ENCODE peak calls at places on chromosomes 11 and 22, in nine cellular contexts. F, S, V, D, N, X, C, Y and M are unnamed samples.

GRCh38 chr11:76609736-76610370 is 60.7 kb downstream of the LRRC32 start:
- DNase-seq in N (no peak), C (no peak), X (no peak), Y (no peak), S (no peak), V (peak), D (no peak), F (no peak), M (no peak)

GRCh38 chr11:120216426-120217102 is 5.7 kb downstream of the OAF start:
- DNase-seq in Y (no peak), V (no peak), N (no peak), F (no peak), D (no peak), S (no peak), C (no peak), X (no peak), M (no peak)

GRCh38 chr22:25627271-25627848 is 62.9 kb downstream of the GRK3 start:
- DNase-seq in N (no peak), F (peak), Y (no peak), V (no peak), D (no peak), C (no peak), X (no peak), S (no peak), M (no peak)

GRCh38 chr22:21069375-21069774 is 23.6 kb downstream of the LRRC74B start:
- DNase-seq in N (no peak), D (no peak), Y (no peak), V (no peak), F (no peak), X (no peak), C (no peak), S (no peak), M (no peak)

GRCh38 chr22:33114570-33114969 is 56.4 kb upstream of the SYN3 start:
- DNase-seq in D (no peak), N (no peak), F (no peak), C (no peak), X (no peak), Y (no peak), V (no peak), S (no peak), M (no peak)

GRCh38 chr11:94400075-94400838 is 962 bp downstream of the GPR83 start:
- DNase-seq in N (no peak), X (no peak), D (no peak), S (no peak), V (no peak), F (no peak), C (no peak), Y (no peak), M (no peak)

GRCh38 chr11:57482782-57483569 is 22.6 kb downstream of the RTN4RL2 start:
- DNase-seq in D (no peak), S (no peak), V (no peak), F (peak), Y (no peak), X (peak), C (peak), N (no peak), M (no peak)

GRCh38 chr11:113876074-113876797 is 864 bp upstream of the USP28 start:
- DNase-seq in Y (no peak), S (no peak), C (no peak), X (no peak), F (no peak), D (no peak), N (no peak), V (peak), M (no peak)

GRCh38 chr22:42906605-42907338 is 49.7 kb upstream of the ARFGAP3 start:
- DNase-seq in F (peak), D (no peak), C (no peak), S (no peak), V (no peak), Y (peak), X (no peak), N (no peak), M (no peak)

GRCh38 chr11:33687733-33688479 is 12.7 kb downstream of the C11orf91 start:
- DNase-seq in D (peak), F (peak), S (peak), Y (peak), X (no peak), N (no peak), V (no peak), C (peak), M (no peak)

GRCh38 chr11:73085189-73085875 is 56.8 kb downstream of the FCHSD2 start:
- DNase-seq in N (no peak), D (no peak), Y (no peak), X (no peak), V (no peak), S (peak), F (peak), C (peak), M (peak)

GRCh38 chr11:36500315-36500721 is 9.8 kb downstream of the TRAF6 start:
- DNase-seq in Y (peak), S (no peak), F (peak), N (peak), X (no peak), C (peak), D (peak), V (no peak), M (peak)

GRCh38 chr11:120710354-120711187 is 199.0 kb downstream of the GRIK4 start:
- DNase-seq in N (peak), V (no peak), C (no peak), F (peak), D (peak), Y (peak), X (no peak), S (peak), M (peak)

GRCh38 chr11:118374729-118375128 is 15.3 kb downstream of the UBE4A start:
- DNase-seq in F (no peak), N (no peak), D (no peak), Y (peak), C (no peak), X (no peak), V (no peak), S (no peak), M (no peak)

GRCh38 chr11:101862410-101863233 is 52.2 kb upstream of the CEP126 start:
- DNase-seq in N (no peak), C (peak), X (no peak), V (no peak), Y (peak), D (peak), S (peak), F (peak), M (no peak)

GRCh38 chr11:110130642-110131238 is 37.5 kb downstream of the ZC3H12C start:
- DNase-seq in D (no peak), F (peak), V (no peak), Y (peak), S (no peak), N (no peak), X (no peak), C (no peak), M (peak)

GRCh38 chr11:72840780-72841179 is 26.6 kb downstream of the ATG16L2 start:
- DNase-seq in X (no peak), Y (peak), V (no peak), S (no peak), C (peak), F (peak), D (no peak), N (peak), M (peak)

GRCh38 chr11:40328890-40329617 is 1130.4 kb downstream of the LRRC4C start:
- DNase-seq in F (peak), S (peak), C (peak), D (peak), Y (peak), N (peak), V (no peak), X (peak), M (peak)

GRCh38 chr11:44382118-44382517 is 72.2 kb upstream of the ALX4 start:
- DNase-seq in F (no peak), X (no peak), D (no peak), V (no peak), C (no peak), Y (no peak), N (no peak), S (no peak), M (no peak)

GRCh38 chr11:70397983-70398833 is at the start of gene CTTN:
- DNase-seq in C (peak), X (peak), V (peak), N (peak), D (peak), F (peak), S (peak), Y (peak), M (peak)

GRCh38 chr11:68792400-68792955 is 41.2 kb upstream of the TESMIN start:
- DNase-seq in Y (no peak), D (no peak), F (peak), V (no peak), X (no peak), N (no peak), S (no peak), C (no peak), M (no peak)

GRCh38 chr11:77044886-77045285 is 10.7 kb downstream of the B3GNT6 start:
- DNase-seq in S (no peak), X (no peak), V (peak), Y (no peak), N (no peak), F (no peak), C (no peak), D (no peak), M (no peak)

GRCh38 chr11:114880458-114880857 is 202.1 kb downstream of the NXPE2 start:
- DNase-seq in F (no peak), D (no peak), X (no peak), N (no peak), Y (no peak), S (no peak), C (no peak), V (no peak), M (no peak)

GRCh38 chr11:78467370-78467769 is 49.8 kb upstream of the GAB2 start:
- DNase-seq in C (no peak), D (no peak), X (no peak), F (no peak), S (no peak), Y (no peak), N (no peak), V (no peak), M (no peak)

GRCh38 chr11:80096736-80097135 is 655.9 kb upstream of the TENM4 start:
- DNase-seq in S (no peak), D (peak), C (no peak), Y (peak), V (no peak), N (peak), X (no peak), F (peak), M (peak)

GRCh38 chr11:91085985-91086384 is 863.1 kb upstream of the CHORDC1 start:
- DNase-seq in Y (peak), N (no peak), D (no peak), C (no peak), F (no peak), S (no peak), X (no peak), V (no peak), M (no peak)

GRCh38 chr11:63908631-63909491 is 8.1 kb downstream of the RCOR2 start:
- DNase-seq in X (no peak), Y (no peak), V (no peak), S (no peak), C (no peak), F (no peak), D (no peak), N (no peak), M (no peak)

GRCh38 chr11:72343159-72343756 is 91.1 kb downstream of the CLPB start:
- DNase-seq in C (no peak), S (no peak), N (no peak), D (no peak), V (no peak), Y (no peak), F (no peak), X (no peak), M (no peak)

DNA sequence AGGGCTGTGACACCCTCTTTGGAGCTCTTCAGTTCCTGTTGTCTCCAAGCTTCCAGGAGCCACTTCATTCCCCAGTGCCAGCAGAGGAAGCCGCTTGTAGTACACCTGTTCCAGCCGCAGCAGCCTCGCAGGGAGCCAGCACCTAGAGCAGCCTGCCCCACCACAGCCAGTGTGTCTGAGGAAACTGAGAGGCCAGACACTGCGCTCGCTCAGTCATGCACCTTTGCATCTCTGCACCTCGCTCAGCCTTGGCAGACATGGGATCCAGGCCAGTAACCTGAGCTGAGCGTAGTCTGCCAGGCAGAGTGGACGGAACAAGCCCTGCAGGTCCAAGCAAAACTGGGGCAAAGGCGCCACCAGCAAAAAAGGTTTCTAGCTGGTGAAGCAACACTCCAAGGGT is 1072.1 kb downstream of the JRKL start:
- DNase-seq in S (no peak), F (no peak), C (no peak), D (no peak), V (peak), N (no peak), X (no peak), Y (no peak), M (no peak)
- TF ChIP-seq CTCF in S (no peak), F (no peak), C (no peak), D (no peak), V (no peak), N (no peak), X (no peak), Y (no peak), M (no peak)

DNA sequence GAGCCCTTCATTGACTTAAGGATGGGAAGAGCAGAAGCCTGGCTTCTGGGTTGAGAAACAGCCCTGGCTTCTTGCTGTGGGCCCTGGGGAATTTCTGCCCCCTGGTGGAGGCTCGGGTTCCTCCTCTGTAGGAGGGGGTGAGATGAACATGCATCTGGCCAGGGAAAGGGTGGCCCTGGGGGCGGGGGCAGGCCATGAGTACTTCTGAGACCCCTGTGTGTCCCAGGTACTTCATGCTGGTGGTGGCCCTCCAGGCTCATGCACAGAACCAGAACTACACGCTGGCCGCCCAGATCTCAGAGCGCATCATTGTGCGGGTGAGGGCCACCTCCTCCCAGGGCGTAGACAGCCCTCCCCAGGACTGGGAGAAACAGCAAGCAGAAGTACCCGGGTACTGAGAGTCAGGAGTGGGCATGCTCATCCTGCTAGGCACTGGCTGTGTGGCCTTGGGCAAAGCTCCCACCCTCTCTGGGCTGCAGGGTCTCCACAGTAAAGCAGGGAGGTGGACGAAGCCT is 15.8 kb downstream of the TMEM258 start:
- DNase-seq in C (peak), X (peak), N (peak), S (peak), F (peak), D (no peak), V (no peak), Y (peak), M (peak)
- H3K4me3 ChIP-seq in C (no peak), X (no peak), N (no peak), S (no peak), F (no peak), D (no peak), V (no peak), Y (no peak), M (no peak)

GRCh38 chr22:46844606-46845210 is 82.3 kb downstream of the TBC1D22A start:
- DNase-seq in F (no peak), C (no peak), N (no peak), D (no peak), Y (no peak), V (peak), X (no peak), S (no peak), M (no peak)

GRCh38 chr22:46843691-46844297 is 81.3 kb downstream of the TBC1D22A start:
- DNase-seq in D (no peak), F (peak), V (peak), X (no peak), Y (peak), N (no peak), C (no peak), S (no peak), M (no peak)

GRCh38 chr22:46846154-46846831 is 83.8 kb downstream of the TBC1D22A start:
- DNase-seq in N (no peak), S (no peak), V (peak), F (peak), X (no peak), D (no peak), C (no peak), Y (no peak), M (no peak)

GRCh38 chr22:46846832-46847355 is 84.4 kb downstream of the TBC1D22A start:
- DNase-seq in S (no peak), F (no peak), X (no peak), N (no peak), C (no peak), D (no peak), V (peak), Y (no peak), M (no peak)

GRCh38 chr22:46845281-46846153 is 83.1 kb downstream of the TBC1D22A start:
- DNase-seq in V (peak), N (no peak), X (no peak), C (peak), D (no peak), F (peak), S (no peak), Y (peak), M (no peak)
- TF ChIP-seq CTCF in V (no peak), N (peak), X (peak), C (peak), D (no peak), F (peak), S (no peak), Y (peak), M (peak)

GRCh38 chr11:134412508-134413333 is 679 bp upstream of the B3GAT1 start:
- DNase-seq in F (no peak), N (no peak), V (no peak), D (no peak), X (no peak), Y (no peak), C (no peak), S (no peak), M (no peak)
- H3K4me3 ChIP-seq in F (no peak), N (no peak), V (no peak), D (no peak), X (peak), Y (no peak), C (peak), S (no peak), M (peak)

GRCh38 chr11:82523141-82523540 is 210.5 kb downstream of the FAM181B start:
- DNase-seq in X (no peak), S (no peak), Y (no peak), C (no peak), F (no peak), V (no peak), D (no peak), N (no peak), M (no peak)
- TF ChIP-seq CTCF in X (no peak), S (peak), Y (no peak), C (no peak), F (no peak), V (no peak), D (no peak), N (no peak), M (no peak)

GRCh38 chr22:46561435-46561905 is 24.1 kb upstream of the CELSR1 start:
- DNase-seq in X (peak), N (no peak), F (peak), C (peak), D (no peak), S (peak), Y (no peak), V (no peak), M (no peak)

GRCh38 chr22:46560696-46561295 is 23.4 kb upstream of the CELSR1 start:
- DNase-seq in C (no peak), X (peak), S (no peak), D (no peak), Y (no peak), V (no peak), F (no peak), N (no peak), M (no peak)

GRCh38 chr22:46567471-46567870 is 30.1 kb upstream of the CELSR1 start:
- DNase-seq in Y (no peak), C (no peak), S (no peak), N (no peak), F (no peak), D (no peak), X (no peak), V (no peak), M (no peak)

GRCh38 chr22:46563381-46564083 is 26.1 kb upstream of the CELSR1 start:
- DNase-seq in N (no peak), Y (peak), X (peak), F (peak), C (peak), V (no peak), S (peak), D (no peak), M (no peak)

GRCh38 chr22:46564084-46564714 is 26.8 kb upstream of the CELSR1 start:
- DNase-seq in S (no peak), X (no peak), C (no peak), D (no peak), F (no peak), Y (no peak), V (no peak), N (no peak), M (no peak)
- H3K4me3 ChIP-seq in S (peak), X (no peak), C (no peak), D (no peak), F (no peak), Y (no peak), V (no peak), N (no peak), M (no peak)

DNA sequence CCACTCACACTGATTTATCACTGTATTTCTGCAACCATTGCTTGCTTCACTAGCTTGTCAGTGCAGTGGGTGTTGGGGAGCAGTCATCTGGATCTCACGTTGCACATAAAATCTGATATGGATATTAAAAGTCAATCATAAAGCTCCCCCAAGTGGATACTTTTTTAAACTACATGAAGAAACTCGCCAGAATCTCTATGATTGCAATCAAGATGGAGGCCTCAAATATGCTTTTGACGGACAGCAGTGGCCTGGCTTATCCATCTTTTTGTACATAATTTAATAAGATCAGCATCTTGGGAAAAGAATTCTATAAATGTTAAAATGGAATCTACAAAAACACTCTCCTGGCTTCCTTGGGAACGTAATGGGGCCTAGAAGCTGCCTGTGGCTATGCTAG is 137.7 kb downstream of the WT1 start:
- DNase-seq in F (peak), X (no peak), S (no peak), N (no peak), Y (peak), V (no peak), C (peak), D (peak), M (no peak)
- TF ChIP-seq CTCF in F (peak), X (peak), S (no peak), N (peak), Y (peak), V (no peak), C (peak), D (no peak), M (peak)

GRCh38 chr22:29218758-29219408 is 13.2 kb downstream of the EMID1 start:
- DNase-seq in Y (no peak), N (no peak), D (no peak), C (no peak), F (no peak), V (peak), X (no peak), S (no peak), M (no peak)
- H3K4me3 ChIP-seq in Y (no peak), N (no peak), D (no peak), C (no peak), F (no peak), V (no peak), X (no peak), S (no peak), M (no peak)